ENCODE peak calls at places on chromosomes 16 and 17, in five cellular contexts. U is uterus, L is heart right ventricle, K is GM23338, O is kidney. Z is an unnamed sample. For H3K36me3, the result is how much of the 10 kb centered on the place peaks cover.

GRCh38 chr16:88805887-88806393 is 2.4 kb downstream of the CDT1 start:
- DNase-seq in L (no peak), U (no peak), O (peak), K (no peak), Z (no peak)

GRCh38 chr17:74220966-74221814 is 7.8 kb downstream of the TTYH2 start:
- DNase-seq in O (no peak), L (no peak), K (no peak), U (no peak), Z (no peak)

GRCh38 chr16:79509221-79509631 is 91.3 kb downstream of the MAF start:
- DNase-seq in K (peak), U (no peak), O (no peak), L (peak), Z (peak)

GRCh38 chr17:18960803-18961511 is 9.0 kb downstream of the SLC5A10 start:
- DNase-seq in U (peak), K (peak), L (peak), O (peak), Z (no peak)

GRCh38 chr17:42659079-42659931 is at the start of gene TUBG2:
- DNase-seq in L (peak), O (peak), U (peak), K (peak), Z (no peak)

GRCh38 chr16:17828012-17828411 is 357.3 kb upstream of the XYLT1 start:
- DNase-seq in K (no peak), O (no peak), U (no peak), L (no peak), Z (no peak)

GRCh38 chr17:9239260-9239820 is 218.0 kb downstream of the NTN1 start:
- DNase-seq in K (no peak), L (no peak), U (no peak), O (peak), Z (no peak)

GRCh38 chr17:21286771-21287702 is 2.5 kb downstream of the MAP2K3 start:
- DNase-seq in U (no peak), K (no peak), O (peak), L (no peak), Z (no peak)

GRCh38 chr17:18985475-18985874 is 19.1 kb downstream of the FAM83G start:
- DNase-seq in O (no peak), K (no peak), L (no peak), U (no peak), Z (no peak)

GRCh38 chr17:58786586-58787295 is 31.1 kb downstream of the PPM1E start:
- DNase-seq in U (no peak), K (no peak), L (no peak), O (no peak), Z (no peak)

GRCh38 chr16:55330726-55331647 is 7.0 kb downstream of the IRX6 start:
- DNase-seq in U (no peak), L (no peak), O (peak), K (peak), Z (no peak)

GRCh38 chr16:21126518-21126917 is 24.1 kb downstream of the DNAH3 start:
- DNase-seq in U (no peak), L (no peak), K (peak), O (no peak), Z (peak)

GRCh38 chr16:580141-580945 is 9.5 kb upstream of the RAB40C start:
- DNase-seq in U (no peak), O (no peak), L (no peak), K (no peak), Z (no peak)

GRCh38 chr17:18314059-18314730 is 599 bp downstream of the TOP3A start:
- DNase-seq in L (no peak), U (no peak), O (peak), K (no peak), Z (no peak)

GRCh38 chr16:87463722-87464690 is 28.8 kb downstream of the ZCCHC14 start:
- DNase-seq in L (peak), O (no peak), K (no peak), U (no peak), Z (peak)

GRCh38 chr17:4329838-4330237 is 36.6 kb downstream of the UBE2G1 start:
- DNase-seq in K (no peak), L (no peak), U (no peak), O (no peak), Z (no peak)

GRCh38 chr16:46746821-46747776 is 1.0 kb downstream of the MYLK3 start:
- DNase-seq in L (peak), O (no peak), U (no peak), K (peak), Z (no peak)

GRCh38 chr16:79768594-79768993 is 168.1 kb upstream of the MAF start:
- DNase-seq in U (no peak), L (no peak), K (no peak), O (no peak), Z (no peak)

GRCh38 chr16:80993293-80993691 is 13.4 kb downstream of the CMC2 start:
- DNase-seq in K (no peak), U (no peak), L (no peak), O (no peak), Z (no peak)

GRCh38 chr17:41965694-41966375 is 760 bp upstream of the CNP start:
- DNase-seq in L (peak), U (peak), K (peak), O (peak), Z (peak)

GRCh38 chr17:76268015-76268749 is 3.0 kb downstream of the UBALD2 start:
- DNase-seq in U (peak), O (peak), L (peak), K (peak), Z (peak)

GRCh38 chr16:69706975-69707340 is 19.4 kb downstream of the NQO1 start:
- DNase-seq in L (no peak), U (no peak), O (no peak), K (no peak), Z (no peak)

GRCh38 chr17:14080847-14081251 is 11.5 kb downstream of the COX10 start:
- DNase-seq in O (no peak), U (no peak), L (no peak), K (no peak), Z (no peak)

GRCh38 chr17:14082848-14083247 is 13.5 kb downstream of the COX10 start:
- DNase-seq in U (no peak), O (no peak), K (no peak), L (no peak), Z (no peak)

DNA sequence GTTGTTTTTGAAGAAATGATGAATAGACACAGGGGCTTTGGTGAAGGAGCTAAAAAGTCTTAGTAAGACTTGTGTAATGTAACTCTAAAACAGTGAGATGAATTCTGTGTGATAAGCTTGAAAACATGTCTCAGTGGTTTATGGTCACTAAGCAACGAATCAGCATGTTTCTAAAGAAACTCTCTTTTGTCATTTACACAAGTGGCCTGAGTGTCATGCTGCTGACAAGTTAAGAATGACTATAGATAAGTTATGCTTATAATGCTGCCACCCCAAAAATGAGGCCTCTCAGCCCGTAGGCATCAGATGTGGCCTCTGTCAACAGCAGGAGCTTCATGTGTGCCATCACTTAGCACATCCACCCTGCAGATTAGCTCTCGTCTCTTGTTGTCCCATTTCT is 8.7 kb downstream of the COX10 start:
- DNase-seq in L (peak), O (no peak), U (no peak), K (no peak), Z (no peak)
- H3K36me3 ChIP-seq in L (under half), O (under half), U (under half), K (under half), Z (under half)

DNA sequence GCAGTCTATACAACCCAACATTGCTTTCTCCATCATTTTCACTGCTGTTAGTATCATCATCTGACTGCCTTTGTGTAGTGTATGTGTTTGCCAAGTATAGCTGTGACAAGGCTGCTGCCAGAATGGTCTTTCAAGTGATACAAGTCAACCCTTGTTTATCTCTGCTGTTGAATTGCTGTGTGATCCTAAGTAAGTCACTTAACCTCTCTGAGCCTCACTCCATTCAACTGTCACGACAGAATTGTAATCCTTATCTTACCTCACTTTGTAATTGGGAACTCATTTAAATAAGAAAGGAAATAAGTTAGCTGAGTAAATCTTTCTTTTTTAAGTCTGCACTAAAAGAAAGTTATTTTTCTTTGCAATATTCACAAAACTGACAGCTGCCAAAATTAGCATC is 340.6 kb downstream of the CA10 start:
- DNase-seq in L (no peak), K (no peak), U (no peak), O (no peak), Z (no peak)
- H3K36me3 ChIP-seq in L (under half), K (under half), U (under half), O (under half), Z (under half)

GRCh38 chr17:39782481-39782880 is 44.7 kb downstream of the GRB7 start:
- DNase-seq in U (no peak), O (no peak), L (no peak), K (no peak), Z (no peak)
- H3K36me3 ChIP-seq in U (under half), O (under half), L (under half), K (under half), Z (under half)

GRCh38 chr17:38910325-38910724 is 15.1 kb upstream of the LASP1NB start:
- DNase-seq in O (peak), U (peak), L (no peak), K (no peak), Z (peak)
- H3K36me3 ChIP-seq in O (under half), U (under half), L (under half), K (under half), Z (under half)

GRCh38 chr16:27434141-27435051 is 32.4 kb downstream of the IL21R start:
- DNase-seq in L (peak), K (no peak), U (peak), O (peak), Z (no peak)
- H3K36me3 ChIP-seq in L (under half), K (under half), U (under half), O (under half), Z (under half)

GRCh38 chr17:37532751-37533150 is 43.1 kb downstream of the DUSP14 start:
- DNase-seq in O (no peak), L (no peak), U (no peak), K (no peak), Z (no peak)
- H3K36me3 ChIP-seq in O (half or more), L (under half), U (under half), K (under half), Z (half or more)

Z was measured in ascending aorta.